ENCODE peak calls at places on chromosomes 5 and 9, in seven cellular contexts. One of them, this sample, is unnamed.

GRCh38 chr5:177465044-177465443 is 8.4 kb downstream of the DBN1 start:
- DNase-seq in colonic mucosa: no peak
- DNase-seq in A549: no peak
- DNase-seq in left ventricle myocardium inferior: no peak
- DNase-seq in cardiac fibroblast: no peak
- DNase-seq in psoas muscle: no peak
- DNase-seq in heart right ventricle: no peak
- DNase-seq in this sample: no peak

GRCh38 chr9:120402741-120403542 is 177.0 kb downstream of the CDK5RAP2 start:
- DNase-seq in psoas muscle: no peak
- DNase-seq in cardiac fibroblast: peak
- DNase-seq in left ventricle myocardium inferior: no peak
- DNase-seq in A549: peak
- DNase-seq in colonic mucosa: no peak
- DNase-seq in heart right ventricle: no peak
- DNase-seq in this sample: peak

GRCh38 chr9:71733176-71733575 is 35.1 kb downstream of the CEMIP2 start:
- DNase-seq in cardiac fibroblast: no peak
- DNase-seq in colonic mucosa: no peak
- DNase-seq in psoas muscle: no peak
- DNase-seq in heart right ventricle: no peak
- DNase-seq in A549: no peak
- DNase-seq in left ventricle myocardium inferior: no peak
- DNase-seq in this sample: no peak

GRCh38 chr5:125002727-125003598 is 256.5 kb upstream of the ZNF608 start:
- DNase-seq in cardiac fibroblast: no peak
- DNase-seq in left ventricle myocardium inferior: no peak
- DNase-seq in colonic mucosa: no peak
- DNase-seq in A549: no peak
- DNase-seq in heart right ventricle: no peak
- DNase-seq in psoas muscle: no peak
- DNase-seq in this sample: no peak

GRCh38 chr9:137459147-137459600 is at the start of gene NSMF:
- DNase-seq in heart right ventricle: peak
- DNase-seq in left ventricle myocardium inferior: peak
- DNase-seq in colonic mucosa: peak
- DNase-seq in psoas muscle: peak
- DNase-seq in cardiac fibroblast: peak
- DNase-seq in A549: peak
- DNase-seq in this sample: no peak

GRCh38 chr5:109470263-109470662 is 60.5 kb upstream of the PJA2 start:
- DNase-seq in left ventricle myocardium inferior: no peak
- DNase-seq in psoas muscle: no peak
- DNase-seq in colonic mucosa: no peak
- DNase-seq in heart right ventricle: no peak
- DNase-seq in A549: no peak
- DNase-seq in cardiac fibroblast: no peak
- DNase-seq in this sample: no peak

GRCh38 chr5:1823381-1824034 is 22.3 kb downstream of the NDUFS6 start:
- DNase-seq in colonic mucosa: no peak
- DNase-seq in cardiac fibroblast: no peak
- DNase-seq in left ventricle myocardium inferior: no peak
- DNase-seq in A549: no peak
- DNase-seq in psoas muscle: no peak
- DNase-seq in heart right ventricle: no peak
- DNase-seq in this sample: no peak

GRCh38 chr5:151072234-151073025 is 8.4 kb downstream of the TNIP1 start:
- DNase-seq in cardiac fibroblast: peak
- DNase-seq in heart right ventricle: no peak
- DNase-seq in psoas muscle: no peak
- DNase-seq in A549: peak
- DNase-seq in colonic mucosa: no peak
- DNase-seq in left ventricle myocardium inferior: no peak
- DNase-seq in this sample: no peak

GRCh38 chr9:3238241-3238640 is 287.6 kb downstream of the RFX3 start:
- DNase-seq in left ventricle myocardium inferior: no peak
- DNase-seq in cardiac fibroblast: no peak
- DNase-seq in A549: no peak
- DNase-seq in colonic mucosa: no peak
- DNase-seq in psoas muscle: no peak
- DNase-seq in heart right ventricle: no peak
- DNase-seq in this sample: no peak
- TF ChIP-seq CTCF in left ventricle myocardium inferior: no peak
- TF ChIP-seq CTCF in cardiac fibroblast: no peak
- TF ChIP-seq CTCF in A549: no peak
- TF ChIP-seq CTCF in colonic mucosa: no peak
- TF ChIP-seq CTCF in psoas muscle: no peak
- TF ChIP-seq CTCF in heart right ventricle: no peak
- TF ChIP-seq CTCF in this sample: no peak

GRCh38 chr9:133274236-133275104 is 531 bp downstream of the ABO start:
- DNase-seq in left ventricle myocardium inferior: no peak
- DNase-seq in heart right ventricle: no peak
- DNase-seq in A549: no peak
- DNase-seq in cardiac fibroblast: no peak
- DNase-seq in colonic mucosa: no peak
- DNase-seq in psoas muscle: no peak
- DNase-seq in this sample: no peak

GRCh38 chr9:133276001-133276884 is 1.2 kb upstream of the ABO start:
- DNase-seq in left ventricle myocardium inferior: no peak
- DNase-seq in A549: no peak
- DNase-seq in colonic mucosa: no peak
- DNase-seq in heart right ventricle: no peak
- DNase-seq in psoas muscle: no peak
- DNase-seq in cardiac fibroblast: no peak
- DNase-seq in this sample: no peak

GRCh38 chr9:133273819-133274218 is 1.2 kb downstream of the ABO start:
- DNase-seq in heart right ventricle: no peak
- DNase-seq in A549: no peak
- DNase-seq in colonic mucosa: peak
- DNase-seq in psoas muscle: no peak
- DNase-seq in cardiac fibroblast: no peak
- DNase-seq in left ventricle myocardium inferior: no peak
- DNase-seq in this sample: no peak

GRCh38 chr9:133276923-133277322 is 1.9 kb upstream of the ABO start:
- DNase-seq in heart right ventricle: no peak
- DNase-seq in colonic mucosa: no peak
- DNase-seq in cardiac fibroblast: no peak
- DNase-seq in left ventricle myocardium inferior: no peak
- DNase-seq in psoas muscle: no peak
- DNase-seq in A549: no peak
- DNase-seq in this sample: no peak

DNA sequence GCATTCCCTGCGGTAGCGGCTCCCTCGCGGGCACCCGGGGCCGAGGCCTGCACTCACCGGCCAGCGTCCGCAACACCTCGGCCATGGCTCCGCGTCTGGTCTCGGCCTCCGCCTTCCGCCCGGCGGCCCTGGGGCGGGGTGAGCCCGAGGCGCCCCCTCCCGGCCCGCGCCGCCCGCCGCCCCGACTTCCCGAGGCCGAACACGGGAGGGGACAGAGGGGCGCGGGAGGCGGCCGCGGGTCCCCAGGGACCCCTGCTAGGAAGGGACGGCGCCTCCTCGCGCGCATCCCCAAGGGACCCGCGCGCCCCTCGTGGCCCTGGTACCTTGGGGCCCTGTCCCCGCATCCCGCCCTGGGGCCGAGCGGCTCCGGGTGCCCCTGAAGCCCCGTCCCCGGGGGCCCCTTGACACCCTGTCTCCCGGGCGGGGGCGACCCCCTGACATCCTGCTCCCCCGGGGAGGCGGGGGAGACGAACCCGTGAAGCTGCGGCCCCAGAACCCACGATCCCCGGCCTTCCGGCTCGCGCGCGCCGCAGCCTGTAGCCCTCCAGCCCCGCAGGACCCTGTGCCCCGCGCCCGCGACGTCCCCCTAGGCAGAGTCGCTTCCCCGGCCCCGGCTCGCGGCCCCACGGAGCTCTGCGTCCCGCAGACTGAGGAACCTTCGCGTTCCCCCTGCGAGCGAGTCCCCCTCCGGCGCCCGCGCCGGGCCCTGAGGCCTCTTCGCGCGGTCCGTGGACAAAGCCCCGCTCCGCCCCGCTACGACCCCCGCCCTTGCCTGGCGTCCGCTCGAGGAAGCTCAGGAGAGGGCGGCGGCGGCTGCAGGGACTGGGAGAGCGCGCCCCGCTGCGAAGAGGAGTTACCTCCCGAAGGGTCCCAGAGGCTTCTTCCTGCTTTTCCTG is at the start of gene ABO:
- DNase-seq in A549: no peak
- DNase-seq in cardiac fibroblast: no peak
- DNase-seq in left ventricle myocardium inferior: peak
- DNase-seq in colonic mucosa: peak
- DNase-seq in psoas muscle: no peak
- DNase-seq in heart right ventricle: peak
- DNase-seq in this sample: no peak
- H3K4me3 ChIP-seq in A549: peak
- H3K4me3 ChIP-seq in cardiac fibroblast: no peak
- H3K4me3 ChIP-seq in left ventricle myocardium inferior: peak
- H3K4me3 ChIP-seq in colonic mucosa: peak
- H3K4me3 ChIP-seq in psoas muscle: peak
- H3K4me3 ChIP-seq in heart right ventricle: peak
- H3K4me3 ChIP-seq in this sample: no peak

DNA sequence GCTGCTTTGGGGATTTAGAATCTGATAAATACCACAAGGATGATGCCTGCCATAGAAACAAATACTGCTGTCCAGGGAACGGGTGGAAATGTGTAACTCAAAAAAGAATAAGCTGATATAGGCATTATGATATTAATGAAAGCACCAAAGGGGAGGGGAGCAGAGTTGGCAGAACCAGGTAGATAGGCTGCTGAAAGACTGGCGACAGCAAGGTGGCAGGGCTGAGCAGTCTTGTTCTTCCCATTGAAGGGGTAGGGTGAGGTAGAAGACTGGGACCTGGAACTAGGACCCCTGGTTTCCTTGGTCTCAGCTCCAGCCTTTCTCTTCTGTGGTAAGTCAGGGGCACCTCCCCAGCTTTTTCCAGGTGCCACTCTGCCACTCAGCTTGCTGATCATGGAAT is 31.4 kb upstream of the TMOD1 start:
- DNase-seq in psoas muscle: no peak
- DNase-seq in cardiac fibroblast: no peak
- DNase-seq in heart right ventricle: no peak
- DNase-seq in colonic mucosa: no peak
- DNase-seq in left ventricle myocardium inferior: no peak
- DNase-seq in A549: no peak
- DNase-seq in this sample: no peak
- TF ChIP-seq CTCF in psoas muscle: peak
- TF ChIP-seq CTCF in cardiac fibroblast: peak
- TF ChIP-seq CTCF in heart right ventricle: peak
- TF ChIP-seq CTCF in colonic mucosa: no peak
- TF ChIP-seq CTCF in left ventricle myocardium inferior: peak
- TF ChIP-seq CTCF in A549: no peak
- TF ChIP-seq CTCF in this sample: peak

DNA sequence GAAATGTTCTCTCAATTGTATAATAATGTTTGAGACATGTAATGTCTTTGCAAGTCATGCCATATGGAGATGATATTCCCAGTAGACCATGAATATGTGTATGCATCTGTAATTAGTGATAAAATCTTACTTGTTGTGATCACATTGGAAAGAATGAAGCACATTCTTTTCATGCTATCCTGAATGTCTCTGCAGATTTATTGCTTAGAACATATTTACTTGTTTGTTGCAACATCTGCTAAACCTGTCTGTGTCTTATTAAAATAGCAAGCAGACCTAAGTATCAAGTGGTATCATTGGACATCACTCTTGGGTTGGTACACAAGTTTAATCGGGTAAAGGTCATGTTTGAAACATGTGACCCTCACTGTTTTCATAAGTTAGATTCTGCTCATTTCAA is 265.6 kb upstream of the CD180 start:
- DNase-seq in left ventricle myocardium inferior: no peak
- DNase-seq in A549: no peak
- DNase-seq in heart right ventricle: no peak
- DNase-seq in psoas muscle: no peak
- DNase-seq in cardiac fibroblast: no peak
- DNase-seq in colonic mucosa: no peak
- DNase-seq in this sample: no peak
- H3K4me3 ChIP-seq in left ventricle myocardium inferior: no peak
- H3K4me3 ChIP-seq in A549: no peak
- H3K4me3 ChIP-seq in heart right ventricle: no peak
- H3K4me3 ChIP-seq in psoas muscle: no peak
- H3K4me3 ChIP-seq in cardiac fibroblast: no peak
- H3K4me3 ChIP-seq in colonic mucosa: no peak
- H3K4me3 ChIP-seq in this sample: no peak

GRCh38 chr5:455806-456205 is 12.8 kb downstream of the EXOC3 start:
- DNase-seq in left ventricle myocardium inferior: no peak
- DNase-seq in psoas muscle: no peak
- DNase-seq in A549: no peak
- DNase-seq in colonic mucosa: no peak
- DNase-seq in cardiac fibroblast: no peak
- DNase-seq in heart right ventricle: no peak
- DNase-seq in this sample: no peak
- TF ChIP-seq CTCF in left ventricle myocardium inferior: no peak
- TF ChIP-seq CTCF in psoas muscle: no peak
- TF ChIP-seq CTCF in A549: no peak
- TF ChIP-seq CTCF in colonic mucosa: no peak
- TF ChIP-seq CTCF in cardiac fibroblast: no peak
- TF ChIP-seq CTCF in heart right ventricle: no peak
- TF ChIP-seq CTCF in this sample: no peak

GRCh38 chr9:105219291-105219805 is 25.1 kb upstream of the SLC44A1 start:
- DNase-seq in colonic mucosa: no peak
- DNase-seq in cardiac fibroblast: peak
- DNase-seq in psoas muscle: no peak
- DNase-seq in left ventricle myocardium inferior: no peak
- DNase-seq in A549: no peak
- DNase-seq in heart right ventricle: no peak
- DNase-seq in this sample: no peak
- H3K4me3 ChIP-seq in colonic mucosa: no peak
- H3K4me3 ChIP-seq in cardiac fibroblast: no peak
- H3K4me3 ChIP-seq in psoas muscle: no peak
- H3K4me3 ChIP-seq in left ventricle myocardium inferior: no peak
- H3K4me3 ChIP-seq in A549: no peak
- H3K4me3 ChIP-seq in heart right ventricle: no peak
- H3K4me3 ChIP-seq in this sample: no peak